ENCODE peak calls at places on chromosomes 12 and 14, in six cellular contexts. One of them, this sample, is unnamed.

GRCh38 chr14:70894868-70895267 is 12.4 kb upstream of the PCNX1 start:
- DNase-seq in amniotic stem cell: no peak
- DNase-seq in astrocyte of the hippocampus: no peak
- DNase-seq in choroid plexus epithelial cell: peak; percentile 54
- DNase-seq in activated T-helper 1 cell treated with anti-CD3 and anti-CD28 coated beads, Interleukin-12 subunit alpha, Interleukin-12 subunit beta, Interleukin-2, Interleukin-4 antibody, amounts not matched to agents 30 ng/mL and 10 ng/mL and 1 ng/mL, durations not matched to agents 14 hours and 24 hours and 36 hours: no peak
- DNase-seq in stimulated activated CD4-positive, alpha-beta T cell treated with anti-CD3 and anti-CD28 coated beads, Interleukin-12 subunit alpha, Interleukin-12 subunit beta, amount 100 ng/mL, for 4 hours: no peak
- DNase-seq in this sample: no peak

GRCh38 chr12:56941299-56942017 is 7.2 kb upstream of the SDR9C7 start:
- DNase-seq in amniotic stem cell: no peak
- DNase-seq in astrocyte of the hippocampus: peak; percentile 14
- DNase-seq in choroid plexus epithelial cell: peak; percentile 84
- DNase-seq in activated T-helper 1 cell treated with anti-CD3 and anti-CD28 coated beads, Interleukin-12 subunit alpha, Interleukin-12 subunit beta, Interleukin-2, Interleukin-4 antibody, amounts not matched to agents 30 ng/mL and 10 ng/mL and 1 ng/mL, durations not matched to agents 14 hours and 24 hours and 36 hours: no peak
- DNase-seq in stimulated activated CD4-positive, alpha-beta T cell treated with anti-CD3 and anti-CD28 coated beads, Interleukin-12 subunit alpha, Interleukin-12 subunit beta, amount 100 ng/mL, for 4 hours: no peak
- DNase-seq in this sample: peak; percentile 21

GRCh38 chr12:6376965-6377666 is 1.8 kb upstream of the SCNN1A start:
- DNase-seq in amniotic stem cell: no peak
- DNase-seq in astrocyte of the hippocampus: no peak
- DNase-seq in choroid plexus epithelial cell: no peak
- DNase-seq in activated T-helper 1 cell treated with anti-CD3 and anti-CD28 coated beads, Interleukin-12 subunit alpha, Interleukin-12 subunit beta, Interleukin-2, Interleukin-4 antibody, amounts not matched to agents 30 ng/mL and 10 ng/mL and 1 ng/mL, durations not matched to agents 14 hours and 24 hours and 36 hours: no peak
- DNase-seq in stimulated activated CD4-positive, alpha-beta T cell treated with anti-CD3 and anti-CD28 coated beads, Interleukin-12 subunit alpha, Interleukin-12 subunit beta, amount 100 ng/mL, for 4 hours: no peak
- DNase-seq in this sample: no peak

GRCh38 chr12:74689071-74689655 is 151.5 kb downstream of the ATXN7L3B start:
- DNase-seq in amniotic stem cell: peak; percentile 23
- DNase-seq in astrocyte of the hippocampus: peak; percentile 56
- DNase-seq in choroid plexus epithelial cell: peak; percentile 84
- DNase-seq in activated T-helper 1 cell treated with anti-CD3 and anti-CD28 coated beads, Interleukin-12 subunit alpha, Interleukin-12 subunit beta, Interleukin-2, Interleukin-4 antibody, amounts not matched to agents 30 ng/mL and 10 ng/mL and 1 ng/mL, durations not matched to agents 14 hours and 24 hours and 36 hours: no peak
- DNase-seq in stimulated activated CD4-positive, alpha-beta T cell treated with anti-CD3 and anti-CD28 coated beads, Interleukin-12 subunit alpha, Interleukin-12 subunit beta, amount 100 ng/mL, for 4 hours: no peak
- DNase-seq in this sample: peak; percentile 40

GRCh38 chr14:105852378-105853088 is 326.1 kb downstream of the TMEM121 start:
- DNase-seq in amniotic stem cell: no peak
- DNase-seq in astrocyte of the hippocampus: no peak
- DNase-seq in choroid plexus epithelial cell: no peak
- DNase-seq in activated T-helper 1 cell treated with anti-CD3 and anti-CD28 coated beads, Interleukin-12 subunit alpha, Interleukin-12 subunit beta, Interleukin-2, Interleukin-4 antibody, amounts not matched to agents 30 ng/mL and 10 ng/mL and 1 ng/mL, durations not matched to agents 14 hours and 24 hours and 36 hours: no peak
- DNase-seq in stimulated activated CD4-positive, alpha-beta T cell treated with anti-CD3 and anti-CD28 coated beads, Interleukin-12 subunit alpha, Interleukin-12 subunit beta, amount 100 ng/mL, for 4 hours: no peak
- DNase-seq in this sample: no peak

GRCh38 chr12:54890339-54890738 is 36.0 kb downstream of the MUCL1 start:
- DNase-seq in amniotic stem cell: no peak
- DNase-seq in astrocyte of the hippocampus: no peak
- DNase-seq in choroid plexus epithelial cell: no peak
- DNase-seq in activated T-helper 1 cell treated with anti-CD3 and anti-CD28 coated beads, Interleukin-12 subunit alpha, Interleukin-12 subunit beta, Interleukin-2, Interleukin-4 antibody, amounts not matched to agents 30 ng/mL and 10 ng/mL and 1 ng/mL, durations not matched to agents 14 hours and 24 hours and 36 hours: no peak
- DNase-seq in stimulated activated CD4-positive, alpha-beta T cell treated with anti-CD3 and anti-CD28 coated beads, Interleukin-12 subunit alpha, Interleukin-12 subunit beta, amount 100 ng/mL, for 4 hours: no peak
- DNase-seq in this sample: no peak

GRCh38 chr14:24195186-24196070 is at the start of gene TM9SF1:
- DNase-seq in amniotic stem cell: peak; percentile 28
- DNase-seq in astrocyte of the hippocampus: peak; percentile 95
- DNase-seq in choroid plexus epithelial cell: peak; percentile 92
- DNase-seq in activated T-helper 1 cell treated with anti-CD3 and anti-CD28 coated beads, Interleukin-12 subunit alpha, Interleukin-12 subunit beta, Interleukin-2, Interleukin-4 antibody, amounts not matched to agents 30 ng/mL and 10 ng/mL and 1 ng/mL, durations not matched to agents 14 hours and 24 hours and 36 hours: peak; percentile 85
- DNase-seq in stimulated activated CD4-positive, alpha-beta T cell treated with anti-CD3 and anti-CD28 coated beads, Interleukin-12 subunit alpha, Interleukin-12 subunit beta, amount 100 ng/mL, for 4 hours: peak; percentile 82
- DNase-seq in this sample: peak; percentile 74

GRCh38 chr12:124495194-124495983 is 72.0 kb downstream of the NCOR2 start:
- DNase-seq in amniotic stem cell: no peak
- DNase-seq in astrocyte of the hippocampus: no peak
- DNase-seq in choroid plexus epithelial cell: no peak
- DNase-seq in activated T-helper 1 cell treated with anti-CD3 and anti-CD28 coated beads, Interleukin-12 subunit alpha, Interleukin-12 subunit beta, Interleukin-2, Interleukin-4 antibody, amounts not matched to agents 30 ng/mL and 10 ng/mL and 1 ng/mL, durations not matched to agents 14 hours and 24 hours and 36 hours: no peak
- DNase-seq in stimulated activated CD4-positive, alpha-beta T cell treated with anti-CD3 and anti-CD28 coated beads, Interleukin-12 subunit alpha, Interleukin-12 subunit beta, amount 100 ng/mL, for 4 hours: no peak
- DNase-seq in this sample: no peak

GRCh38 chr12:49200882-49201594 is 12.2 kb upstream of the TUBA1A start:
- DNase-seq in amniotic stem cell: peak; percentile 48
- DNase-seq in astrocyte of the hippocampus: peak; percentile 82
- DNase-seq in choroid plexus epithelial cell: peak; percentile 92
- DNase-seq in activated T-helper 1 cell treated with anti-CD3 and anti-CD28 coated beads, Interleukin-12 subunit alpha, Interleukin-12 subunit beta, Interleukin-2, Interleukin-4 antibody, amounts not matched to agents 30 ng/mL and 10 ng/mL and 1 ng/mL, durations not matched to agents 14 hours and 24 hours and 36 hours: no peak
- DNase-seq in stimulated activated CD4-positive, alpha-beta T cell treated with anti-CD3 and anti-CD28 coated beads, Interleukin-12 subunit alpha, Interleukin-12 subunit beta, amount 100 ng/mL, for 4 hours: no peak
- DNase-seq in this sample: no peak

GRCh38 chr12:75656210-75656609 is 144.8 kb upstream of the KRR1 start:
- DNase-seq in amniotic stem cell: no peak
- DNase-seq in astrocyte of the hippocampus: no peak
- DNase-seq in choroid plexus epithelial cell: no peak
- DNase-seq in activated T-helper 1 cell treated with anti-CD3 and anti-CD28 coated beads, Interleukin-12 subunit alpha, Interleukin-12 subunit beta, Interleukin-2, Interleukin-4 antibody, amounts not matched to agents 30 ng/mL and 10 ng/mL and 1 ng/mL, durations not matched to agents 14 hours and 24 hours and 36 hours: no peak
- DNase-seq in stimulated activated CD4-positive, alpha-beta T cell treated with anti-CD3 and anti-CD28 coated beads, Interleukin-12 subunit alpha, Interleukin-12 subunit beta, amount 100 ng/mL, for 4 hours: no peak
- DNase-seq in this sample: no peak

GRCh38 chr12:28484157-28484556 is 293.9 kb downstream of the CCDC91 start:
- DNase-seq in amniotic stem cell: no peak
- DNase-seq in astrocyte of the hippocampus: no peak
- DNase-seq in choroid plexus epithelial cell: no peak
- DNase-seq in activated T-helper 1 cell treated with anti-CD3 and anti-CD28 coated beads, Interleukin-12 subunit alpha, Interleukin-12 subunit beta, Interleukin-2, Interleukin-4 antibody, amounts not matched to agents 30 ng/mL and 10 ng/mL and 1 ng/mL, durations not matched to agents 14 hours and 24 hours and 36 hours: no peak
- DNase-seq in stimulated activated CD4-positive, alpha-beta T cell treated with anti-CD3 and anti-CD28 coated beads, Interleukin-12 subunit alpha, Interleukin-12 subunit beta, amount 100 ng/mL, for 4 hours: no peak
- DNase-seq in this sample: no peak

GRCh38 chr14:52189330-52189729 is 78.2 kb upstream of the PTGDR start:
- DNase-seq in amniotic stem cell: no peak
- DNase-seq in astrocyte of the hippocampus: no peak
- DNase-seq in choroid plexus epithelial cell: peak; percentile 2
- DNase-seq in activated T-helper 1 cell treated with anti-CD3 and anti-CD28 coated beads, Interleukin-12 subunit alpha, Interleukin-12 subunit beta, Interleukin-2, Interleukin-4 antibody, amounts not matched to agents 30 ng/mL and 10 ng/mL and 1 ng/mL, durations not matched to agents 14 hours and 24 hours and 36 hours: no peak
- DNase-seq in stimulated activated CD4-positive, alpha-beta T cell treated with anti-CD3 and anti-CD28 coated beads, Interleukin-12 subunit alpha, Interleukin-12 subunit beta, amount 100 ng/mL, for 4 hours: no peak
- DNase-seq in this sample: no peak

This sample was measured in smooth muscle cell of the brain vasculature.